ENCODE peak calls at places on chromosomes 13 and 19, in five cellular contexts. L is thoracic aorta, U is NT2/D1, C is cardiac muscle cell, R is right cardiac atrium. X is an unnamed sample.

GRCh38 chr19:4501005-4501591 is 17.2 kb downstream of the PLIN4 start:
- DNase-seq in L (no peak), U (no peak), C (no peak), R (no peak), X (no peak)

GRCh38 chr19:54186934-54187381 is 2.4 kb downstream of the MBOAT7 start:
- DNase-seq in L (no peak), U (no peak), C (no peak), R (peak; percentile 57), X (no peak)

GRCh38 chr13:89066868-89067466 is 1395.8 kb downstream of the SLITRK5 start:
- DNase-seq in L (no peak), U (peak; percentile 60), C (peak; percentile 75), R (no peak), X (peak; percentile 43)

GRCh38 chr13:60448907-60449510 is 52.0 kb downstream of the TDRD3 start:
- DNase-seq in L (no peak), U (peak; percentile 16), C (peak; percentile 50), R (no peak), X (peak; percentile 29)

GRCh38 chr19:45515807-45516401 is 8.6 kb downstream of the VASP start:
- DNase-seq in L (no peak), U (no peak), C (no peak), R (peak; percentile 55), X (no peak)

GRCh38 chr13:74464656-74465055 is 330.5 kb upstream of the KLF12 start:
- DNase-seq in L (no peak), U (no peak), C (no peak), R (peak; percentile 48), X (no peak)

GRCh38 chr19:13121551-13122274 is 3.6 kb downstream of the NACC1 start:
- DNase-seq in L (no peak), U (no peak), C (no peak), R (no peak), X (no peak)

GRCh38 chr19:10432736-10433130 is 12.4 kb downstream of the PDE4A start:
- DNase-seq in L (no peak), U (no peak), C (no peak), R (no peak), X (no peak)

GRCh38 chr13:80029170-80029569 is 311.8 kb downstream of the SPRY2 start:
- DNase-seq in L (no peak), U (no peak), C (no peak), R (no peak), X (no peak)

GRCh38 chr19:12665281-12665573 is 1.3 kb downstream of the MAN2B1 start:
- DNase-seq in L (no peak), U (no peak), C (no peak), R (peak; percentile 76), X (no peak)

GRCh38 chr13:25943666-25944065 is 108.2 kb downstream of the SHISA2 start:
- DNase-seq in L (no peak), U (no peak), C (no peak), R (no peak), X (no peak)

GRCh38 chr13:33691980-33692379 is 126.0 kb upstream of the RFC3 start:
- DNase-seq in L (no peak), U (no peak), C (no peak), R (no peak), X (no peak)

GRCh38 chr19:39823693-39824092 is 10.3 kb downstream of the DYRK1B start:
- DNase-seq in L (no peak), U (no peak), C (no peak), R (no peak), X (no peak)

GRCh38 chr19:57672466-57672865 is 3.7 kb downstream of the ZSCAN4 start:
- DNase-seq in L (no peak), U (no peak), C (no peak), R (no peak), X (no peak)

GRCh38 chr13:27977476-27978300 is 8.6 kb upstream of the CDX2 start:
- DNase-seq in L (no peak), U (no peak), C (no peak), R (no peak), X (no peak)

GRCh38 chr19:3970808-3971598 is at the start of gene DAPK3:
- DNase-seq in L (peak; percentile 89), U (peak; percentile 97), C (peak; percentile 98), R (peak; percentile 99), X (peak; percentile 97)

GRCh38 chr13:108200781-108201398 is 14.4 kb downstream of the LIG4 start:
- DNase-seq in L (no peak), U (no peak), C (no peak), R (no peak), X (no peak)

GRCh38 chr19:43290568-43291359 is 21.4 kb upstream of the PSG9 start:
- DNase-seq in L (no peak), U (peak; percentile 2), C (peak; percentile 3), R (no peak), X (peak; percentile 2)

GRCh38 chr13:36548129-36548528 is 115.8 kb downstream of the CCNA1 start:
- DNase-seq in L (no peak), U (no peak), C (no peak), R (no peak), X (no peak)

GRCh38 chr19:10421981-10422461 is 1.7 kb downstream of the PDE4A start:
- DNase-seq in L (no peak), U (no peak), C (no peak), R (no peak), X (no peak)

GRCh38 chr13:31835932-31836331 is 96.6 kb downstream of the RXFP2 start:
- DNase-seq in L (no peak), U (no peak), C (no peak), R (no peak), X (no peak)

GRCh38 chr13:79988573-79988972 is 352.4 kb downstream of the SPRY2 start:
- DNase-seq in L (no peak), U (no peak), C (no peak), R (no peak), X (no peak)

GRCh38 chr19:50817941-50818858 is 5.4 kb downstream of the KLK1 start:
- DNase-seq in L (no peak), U (no peak), C (peak; percentile 81), R (peak; percentile 70), X (no peak)

GRCh38 chr13:106098778-106099177 is 436.7 kb downstream of the EFNB2 start:
- DNase-seq in L (no peak), U (no peak), C (no peak), R (no peak), X (no peak)

GRCh38 chr19:55353803-55354697 is 469 bp downstream of the COX6B2 start:
- DNase-seq in L (no peak), U (peak; percentile 28), C (peak; percentile 71), R (peak; percentile 82), X (no peak)

GRCh38 chr19:19623383-19623782 is 4.6 kb downstream of the LPAR2 start:
- DNase-seq in L (no peak), U (no peak), C (no peak), R (no peak), X (no peak)

GRCh38 chr13:74131206-74131605 is 3.0 kb downstream of the KLF12 start:
- DNase-seq in L (no peak), U (no peak), C (no peak), R (no peak), X (no peak)

GRCh38 chr13:33185853-33186252 is 99.7 kb downstream of the STARD13 start:
- DNase-seq in L (no peak), U (no peak), C (no peak), R (no peak), X (no peak)

GRCh38 chr13:85040176-85040660 is 759.0 kb downstream of the SLITRK6 start:
- DNase-seq in L (no peak), U (no peak), C (no peak), R (no peak), X (no peak)

GRCh38 chr13:66859078-66859477 is 371.1 kb downstream of the PCDH9 start:
- DNase-seq in L (no peak), U (no peak), C (no peak), R (no peak), X (no peak)

GRCh38 chr19:58330458-58330857 is 3.7 kb downstream of the ZSCAN22 start:
- DNase-seq in L (no peak), U (no peak), C (no peak), R (no peak), X (no peak)

GRCh38 chr13:36950330-36950729 is 30.3 kb upstream of the SMAD9 start:
- DNase-seq in L (no peak), U (no peak), C (no peak), R (no peak), X (no peak)

GRCh38 chr13:51283361-51283760 is 56.1 kb upstream of the SERPINE3 start:
- DNase-seq in L (no peak), U (no peak), C (no peak), R (no peak), X (no peak)

DNA sequence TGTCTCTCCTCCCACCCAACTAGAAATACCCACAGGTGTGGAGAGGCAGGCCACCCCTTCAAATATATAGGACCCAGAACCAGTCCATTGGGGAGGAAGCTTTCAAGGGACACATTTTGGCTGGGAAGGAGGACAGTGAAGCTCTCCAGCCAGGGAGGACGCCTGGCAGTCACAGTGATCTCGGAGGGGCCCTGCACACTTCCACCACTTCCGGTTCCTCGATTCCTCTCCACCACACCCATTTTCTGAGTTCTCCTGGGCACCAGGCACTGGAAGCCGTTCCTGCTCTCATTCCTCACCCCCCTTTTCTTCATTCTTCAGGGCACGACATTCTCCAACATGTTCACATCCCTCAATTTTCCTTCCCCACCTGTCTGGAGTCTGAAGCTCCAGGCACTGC is 30.4 kb upstream of the CEACAM21 start:
- DNase-seq in L (no peak), U (no peak), C (no peak), R (no peak), X (no peak)
- H3K27me3 ChIP-seq in L (no peaks in the 10 kb centered on the region), U (peaks cover 28% of the 10 kb centered on the region), C (no peaks in the 10 kb centered on the region), R (no peaks in the 10 kb centered on the region), X (no peaks in the 10 kb centered on the region)

DNA sequence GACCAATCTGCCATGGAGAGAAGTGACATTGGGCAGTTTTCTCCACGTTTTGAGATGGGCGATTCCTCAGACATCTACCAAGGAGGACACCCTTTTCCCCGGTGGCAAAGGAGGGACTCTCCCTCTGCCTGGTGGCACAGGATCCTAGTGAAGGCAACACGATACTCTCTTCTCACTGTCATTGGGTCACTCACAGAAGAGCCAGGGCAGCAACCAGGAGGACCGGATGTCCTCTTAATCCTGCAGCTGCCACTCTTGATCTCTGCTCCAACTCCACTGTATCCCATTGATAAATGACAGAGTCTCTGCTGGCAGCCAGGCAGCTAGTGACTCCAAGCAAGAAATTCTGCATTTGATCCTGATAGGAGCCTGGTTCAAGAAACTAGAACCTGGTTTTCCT is 42.2 kb downstream of the COL4A2 start:
- DNase-seq in L (no peak), U (no peak), C (no peak), R (no peak), X (no peak)
- H3K4me1 ChIP-seq in L (peaks cover 90% of the 10 kb centered on the region), U (no peaks in the 10 kb centered on the region), C (peaks cover 17% of the 10 kb centered on the region), R (peaks cover 27% of the 10 kb centered on the region), X (peaks cover 1% of the 10 kb centered on the region)

GRCh38 chr19:49364083-49364687 is 508 bp downstream of the DKKL1 start:
- DNase-seq in L (no peak), U (no peak), C (no peak), R (no peak), X (no peak)

GRCh38 chr19:49363265-49364082 is at the start of gene DKKL1:
- DNase-seq in L (peak; percentile 99), U (peak; percentile 94), C (peak; percentile 100), R (peak; percentile 100), X (peak; percentile 96)

GRCh38 chr19:49362048-49362925 is at the start of gene TEAD2:
- DNase-seq in L (no peak), U (no peak), C (peak; percentile 83), R (peak; percentile 93), X (no peak)

GRCh38 chr19:49361438-49362047 is 673 bp downstream of the TEAD2 start:
- DNase-seq in L (no peak), U (no peak), C (peak; percentile 91), R (peak; percentile 94), X (no peak)

GRCh38 chr19:49362926-49363264 is 679 bp upstream of the TEAD2 start:
- DNase-seq in L (no peak), U (no peak), C (peak; percentile 51), R (peak; percentile 85), X (no peak)
- H3K4me3 ChIP-seq in L (peak overlapping the region; percentile 86), U (peak overlapping the region; percentile 89), C (peak overlapping the region; percentile 73), R (peak overlapping the region; percentile 78), X (peak overlapping the region; percentile 10)

GRCh38 chr19:15035795-15036311 is 13.4 kb upstream of the CASP14 start:
- DNase-seq in L (no peak), U (no peak), C (no peak), R (no peak), X (no peak)
- H3K27me3 ChIP-seq in L (no peaks in the 10 kb centered on the region), U (peaks cover 5% of the 10 kb centered on the region), C (no peaks in the 10 kb centered on the region), R (no peaks in the 10 kb centered on the region), X (no peaks in the 10 kb centered on the region)

X was measured in iPS DF 6.9.